ENCODE peak calls at places on chromosome 19, in four cellular contexts. Q, Y, Z and V are unnamed samples.

GRCh38 chr19:38559428-38560401 is 58.0 kb downstream of the MAP4K1 start:
- DNase-seq in Y (peak), Q (no peak), Z (no peak), V (no peak)

GRCh38 chr19:3632739-3633558 is 6.4 kb upstream of the CACTIN start:
- DNase-seq in Y (no peak), Z (no peak), Q (no peak), V (no peak)

GRCh38 chr19:11378319-11379189 is 4.1 kb downstream of the SWSAP1 start:
- DNase-seq in Y (peak), Q (no peak), Z (peak), V (peak)

GRCh38 chr19:8973501-8974091 is 36.6 kb downstream of the MUC16 start:
- DNase-seq in Z (peak), Y (no peak), Q (no peak), V (no peak)

GRCh38 chr19:20197747-20198146 is 30.7 kb downstream of the ZNF486 start:
- DNase-seq in Z (no peak), Q (no peak), Y (no peak), V (no peak)

GRCh38 chr19:2328401-2329161 is at the start of the genes LSM7 and SPPL2B:
- DNase-seq in Y (peak), Q (peak), Z (peak), V (peak)

GRCh38 chr19:32223595-32224370 is 121.6 kb upstream of the ZNF507 start:
- DNase-seq in Y (no peak), Q (no peak), Z (no peak), V (no peak)

GRCh38 chr19:45152504-45153338 is 8.1 kb downstream of the NKPD1 start:
- DNase-seq in Z (peak), Y (peak), Q (no peak), V (peak)

GRCh38 chr19:54850930-54851329 is 687 bp downstream of the KIR3DL2 start:
- DNase-seq in Y (no peak), Z (no peak), Q (no peak), V (no peak)

GRCh38 chr19:17747205-17748098 is 3.8 kb upstream of the FCHO1 start:
- DNase-seq in Y (peak), Z (peak), Q (peak), V (peak)

GRCh38 chr19:19662866-19663291 is 597 bp downstream of the ATP13A1 start:
- DNase-seq in Q (no peak), Y (no peak), Z (no peak), V (no peak)

GRCh38 chr19:30171795-30172642 is 200.2 kb upstream of the ZNF536 start:
- DNase-seq in Y (no peak), Q (no peak), Z (no peak), V (no peak)

GRCh38 chr19:46442808-46443450 is 14.2 kb upstream of the PNMA8C start:
- DNase-seq in Q (no peak), Z (peak), Y (peak), V (no peak)

GRCh38 chr19:45782820-45783785 is 813 bp upstream of the DMPK start:
- DNase-seq in Q (no peak), Y (peak), Z (no peak), V (no peak)

DNA sequence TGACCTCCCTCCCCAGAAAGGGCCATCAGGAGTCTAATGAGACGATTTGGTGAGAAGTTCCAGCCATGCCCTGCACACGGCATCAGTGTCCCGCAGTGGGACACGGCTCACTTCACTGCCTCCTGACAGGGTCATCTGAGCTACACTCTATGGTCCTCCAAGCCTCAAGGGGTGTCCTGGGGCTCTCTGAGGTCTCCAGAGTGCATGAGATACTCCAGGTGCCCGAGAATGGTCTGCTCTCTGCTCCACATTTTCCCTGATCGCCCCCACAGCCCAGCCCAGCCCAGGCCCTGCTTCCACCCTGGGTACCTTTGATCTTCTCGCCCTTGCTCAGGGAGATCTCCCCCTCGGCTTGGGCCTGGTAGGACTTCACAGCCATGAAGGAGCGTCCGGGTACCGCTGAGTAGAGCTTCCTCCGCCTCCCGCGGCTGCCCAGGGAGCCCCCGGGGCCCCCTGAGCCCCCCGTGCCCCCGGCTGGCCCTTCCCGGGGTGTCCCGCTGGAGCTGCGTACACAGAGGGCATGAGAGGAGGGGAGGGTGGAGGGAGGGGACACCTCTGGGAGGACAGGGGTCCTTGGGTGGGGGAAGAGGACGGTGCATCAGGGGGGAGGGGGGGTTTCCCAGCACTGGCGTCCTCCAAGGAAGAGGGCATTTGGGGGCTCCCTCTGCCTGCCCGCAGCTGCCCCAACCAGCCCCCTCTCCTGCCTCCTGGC is 17.3 kb downstream of the SHANK1 start:
- DNase-seq in Q (no peak), Y (no peak), Z (no peak), V (no peak)
- H3K4me3 ChIP-seq in Q (no peak), Y (no peak), Z (no peak), V (no peak)

GRCh38 chr19:40691421-40692211 is 1.2 kb upstream of the NUMBL start:
- DNase-seq in Z (peak), Y (no peak), Q (no peak), V (no peak)
- TF ChIP-seq CTCF in Z (no peak), Y (no peak), Q (no peak), V (no peak)

DNA sequence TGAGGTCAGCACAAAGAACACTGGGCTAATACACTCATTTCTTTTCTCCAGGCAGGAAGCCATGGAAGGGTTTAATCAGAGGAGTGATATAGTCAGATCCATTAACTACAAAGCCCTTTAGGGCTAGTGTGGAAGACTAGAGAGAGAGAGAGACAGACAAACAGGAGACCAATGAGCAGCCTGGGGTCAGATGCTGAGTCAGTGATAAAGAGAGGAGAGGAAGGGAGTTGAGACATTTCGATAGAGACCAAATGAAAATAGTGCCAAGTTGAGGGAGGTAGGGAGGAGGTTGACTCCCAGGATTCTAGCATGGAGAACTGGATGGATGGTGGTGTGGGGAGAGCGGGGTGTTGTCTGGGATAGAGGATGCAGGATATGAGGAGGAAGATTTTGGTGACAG is 18.2 kb downstream of the ZNF473 start:
- DNase-seq in Q (no peak), Y (no peak), Z (no peak), V (no peak)
- H3K4me3 ChIP-seq in Q (no peak), Y (no peak), Z (no peak), V (no peak)

GRCh38 chr19:50720921-50721291 is 1.3 kb upstream of the SHANK1 start:
- DNase-seq in Q (no peak), Y (peak), Z (no peak), V (no peak)
- TF ChIP-seq CTCF in Q (no peak), Y (peak), Z (no peak), V (peak)

GRCh38 chr19:801861-802496 is 4.7 kb downstream of the PTBP1 start:
- DNase-seq in Y (peak), Z (no peak), Q (no peak), V (no peak)
- H3K4me3 ChIP-seq in Y (peak), Z (no peak), Q (peak), V (no peak)

GRCh38 chr19:10231624-10232228 is 595 bp upstream of the S1PR2 start:
- DNase-seq in Q (no peak), Z (no peak), Y (no peak), V (no peak)

GRCh38 chr19:10228393-10228792 is 2.7 kb downstream of the S1PR2 start:
- DNase-seq in Z (no peak), Y (no peak), Q (no peak), V (no peak)

GRCh38 chr19:10228925-10229324 is 2.2 kb downstream of the S1PR2 start:
- DNase-seq in Y (peak), Z (no peak), Q (no peak), V (peak)

GRCh38 chr19:10230904-10231623 is at the start of gene S1PR2:
- DNase-seq in Y (peak), Z (peak), Q (no peak), V (peak)

DNA sequence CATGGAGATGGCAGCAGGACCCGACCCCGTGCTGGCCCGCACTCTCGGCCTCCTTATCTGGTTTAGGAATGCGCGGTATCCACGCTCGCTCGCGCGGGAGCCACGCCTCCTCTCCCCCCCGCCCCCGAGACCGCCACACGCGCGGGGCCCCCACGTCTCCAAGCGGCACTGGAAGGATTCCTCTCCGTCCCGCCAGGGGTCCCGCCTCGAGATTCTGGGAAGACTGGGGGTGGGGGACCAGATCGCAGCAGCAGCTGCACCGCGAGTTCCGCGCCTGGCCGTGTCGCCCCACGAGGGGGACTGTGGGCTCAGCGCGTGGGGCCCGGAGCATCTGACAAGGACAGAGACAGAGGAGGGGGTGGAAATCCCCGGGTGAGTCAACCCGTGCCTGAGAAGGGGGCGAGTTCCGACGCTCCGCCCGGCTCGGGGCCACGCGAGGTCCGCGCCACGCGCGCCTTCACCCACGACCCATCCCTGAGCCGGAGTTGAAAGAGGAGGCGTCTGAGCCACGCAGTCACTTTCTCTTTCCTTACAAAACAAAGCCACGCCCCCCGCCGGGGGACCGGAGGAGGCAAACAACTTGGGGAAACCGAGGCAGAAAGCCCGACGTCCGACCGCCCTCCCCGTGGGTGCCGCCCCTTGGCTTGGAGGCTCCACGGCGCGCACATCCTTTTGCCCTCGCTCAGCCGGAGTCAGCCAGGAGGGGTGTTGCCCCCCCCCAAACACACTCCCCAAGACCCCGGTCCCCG is 802 bp downstream of the S1PR2 start:
- DNase-seq in Y (peak), Q (no peak), Z (peak), V (peak)
- TF ChIP-seq CTCF in Y (no peak), Q (no peak), Z (no peak), V (no peak)